ENCODE peak calls at places on chromosomes 12 and 14, in seven cellular contexts. T is psoas muscle; G is stimulated activated naive CD8-positive, alpha-beta T cell treated with anti-CD3 and anti-CD28 coated beads, Interleukin-15, Interleukin-2, amounts not matched to agents 100 U/mL and 50 U/mL, for 24 hours; B is activated CD8-positive, alpha-beta T cell treated with anti-CD3 and anti-CD28 coated beads for 36 hours; N is RCC 7860; K is WERI-Rb-1; D is naive B cell. J is an unnamed sample.

GRCh38 chr14:25061923-25062321 is 12.0 kb upstream of the STXBP6 start:
- DNase-seq in N (no peak), B (no peak), K (no peak), D (no peak), G (no peak), T (no peak), J (no peak)

GRCh38 chr12:31588976-31589375 is 2.0 kb downstream of the DENND5B start:
- DNase-seq in D (no peak), K (no peak), T (no peak), G (no peak), N (no peak), B (no peak), J (no peak)

GRCh38 chr12:28242129-28242887 is 52.1 kb downstream of the CCDC91 start:
- DNase-seq in N (no peak), T (no peak), G (no peak), D (no peak), B (no peak), K (no peak), J (no peak)

GRCh38 chr12:968561-968960 is 19.1 kb upstream of the RAD52 start:
- DNase-seq in G (no peak), B (no peak), N (no peak), D (no peak), K (no peak), T (no peak), J (no peak)

GRCh38 chr14:77867476-77867875 is 67.6 kb downstream of the ADCK1 start:
- DNase-seq in K (no peak), T (no peak), B (no peak), N (no peak), D (no peak), G (no peak), J (no peak)

GRCh38 chr14:61444215-61444768 is 122.9 kb downstream of the PRKCH start:
- DNase-seq in B (peak), K (no peak), G (peak), N (no peak), T (no peak), D (peak), J (peak)

GRCh38 chr12:71552728-71553501 is 110.7 kb downstream of the ZFC3H1 start:
- DNase-seq in B (no peak), G (no peak), D (no peak), N (no peak), T (no peak), K (no peak), J (no peak)

GRCh38 chr12:120286768-120287490 is 4.8 kb downstream of the RNU4-2 start:
- DNase-seq in B (no peak), N (peak), K (no peak), G (no peak), D (no peak), T (no peak), J (no peak)

GRCh38 chr12:90301095-90301494 is 592.5 kb upstream of the ATP2B1 start:
- DNase-seq in N (no peak), B (no peak), D (no peak), K (no peak), G (no peak), T (no peak), J (no peak)

GRCh38 chr12:115109863-115110262 is 425.9 kb upstream of the TBX3 start:
- DNase-seq in G (no peak), D (no peak), K (no peak), N (peak), B (no peak), T (no peak), J (no peak)

GRCh38 chr12:121786441-121786825 is 7.1 kb downstream of the RHOF start:
- DNase-seq in K (no peak), G (peak), N (peak), B (peak), D (no peak), T (peak), J (no peak)

GRCh38 chr14:69612014-69612758 is 790 bp downstream of the SUSD6 start:
- DNase-seq in B (peak), K (no peak), D (peak), N (no peak), G (peak), T (peak), J (no peak)

GRCh38 chr12:129870146-129870545 is 33.7 kb downstream of the TMEM132D start:
- DNase-seq in T (no peak), K (no peak), D (no peak), B (no peak), G (no peak), N (no peak), J (no peak)

GRCh38 chr14:65958664-65959562 is 527.3 kb upstream of the CCDC196 start:
- DNase-seq in G (no peak), N (peak), K (no peak), B (no peak), T (no peak), D (peak), J (peak)

GRCh38 chr12:4743046-4743445 is 22.8 kb downstream of the GALNT8 start:
- DNase-seq in T (no peak), G (no peak), N (no peak), D (no peak), B (no peak), K (no peak), J (no peak)

GRCh38 chr14:99436247-99437180 is 44.1 kb downstream of the SETD3 start:
- DNase-seq in T (no peak), G (no peak), N (no peak), K (no peak), D (no peak), B (no peak), J (no peak)

GRCh38 chr12:116416161-116416560 is 138.7 kb upstream of the MED13L start:
- DNase-seq in D (no peak), N (no peak), G (no peak), T (no peak), B (no peak), K (no peak), J (no peak)

GRCh38 chr12:113664224-113664681 is 192.6 kb upstream of the LHX5 start:
- DNase-seq in B (no peak), K (peak), N (no peak), G (no peak), T (no peak), D (no peak), J (no peak)

GRCh38 chr14:74691456-74691855 is 21.4 kb downstream of the AREL1 start:
- DNase-seq in D (no peak), N (no peak), T (no peak), B (no peak), G (no peak), K (no peak), J (no peak)

GRCh38 chr12:49108958-49109404 is 1.7 kb downstream of the LMBR1L start:
- DNase-seq in G (no peak), K (peak), T (peak), N (no peak), B (no peak), D (no peak), J (no peak)

GRCh38 chr12:997505-997904 is 6.5 kb downstream of the ERC1 start:
- DNase-seq in T (no peak), D (no peak), G (no peak), K (no peak), N (no peak), B (no peak), J (no peak)

GRCh38 chr12:108063192-108063591 is 65.9 kb upstream of the WSCD2 start:
- DNase-seq in K (no peak), B (no peak), T (no peak), N (no peak), G (no peak), D (no peak), J (no peak)

GRCh38 chr14:98924046-98924445 is 348.0 kb downstream of the BCL11B start:
- DNase-seq in N (no peak), D (no peak), K (no peak), T (no peak), G (no peak), B (no peak), J (no peak)

GRCh38 chr14:65287264-65288131 is 125.0 kb upstream of the FUT8 start:
- DNase-seq in B (peak), K (no peak), N (no peak), D (peak), T (no peak), G (peak), J (peak)

GRCh38 chr12:78143717-78144116 is 313.0 kb downstream of the NAV3 start:
- DNase-seq in K (no peak), N (no peak), T (no peak), G (no peak), B (no peak), D (no peak), J (no peak)

GRCh38 chr14:79373451-79373850 is 837.9 kb downstream of the DIO2 start:
- DNase-seq in T (no peak), G (no peak), D (no peak), B (no peak), N (no peak), K (no peak), J (no peak)